ENCODE peak calls at places on chromosomes 7 and 10, in ten cellular contexts. S, P, M, X, F, D, C, O, Y and B are unnamed samples.

GRCh38 chr7:132654150-132654549 is 77.9 kb upstream of the PLXNA4 start:
- DNase-seq in S (no peak), P (no peak), M (peak; percentile 9), X (no peak), F (no peak), D (no peak), C (no peak), O (no peak), Y (peak; percentile 20), B (no peak)

GRCh38 chr10:49781247-49781646 is 19.1 kb upstream of the OGDHL start:
- DNase-seq in S (no peak), P (no peak), M (peak; percentile 28), X (no peak), F (no peak), D (no peak), C (no peak), O (no peak), Y (peak; percentile 15), B (no peak)

GRCh38 chr10:86685416-86685815 is 17.1 kb downstream of the LDB3 start:
- DNase-seq in S (no peak), P (no peak), M (no peak), X (no peak), F (no peak), D (no peak), C (no peak), O (peak; percentile 44), Y (no peak), B (no peak)

GRCh38 chr10:21413680-21414079 is 111.8 kb downstream of the SKIDA1 start:
- DNase-seq in S (no peak), P (no peak), M (no peak), X (no peak), F (no peak), D (no peak), C (no peak), O (no peak), Y (no peak), B (no peak)

GRCh38 chr7:1248077-1248458 is 15.4 kb downstream of the UNCX start:
- DNase-seq in S (no peak), P (no peak), M (no peak), X (no peak), F (no peak), D (no peak), C (no peak), O (peak; percentile 30), Y (no peak), B (no peak)

GRCh38 chr10:99315853-99316252 is 13.3 kb upstream of the CNNM1 start:
- DNase-seq in S (no peak), P (no peak), M (no peak), X (no peak), F (no peak), D (no peak), C (no peak), O (peak; percentile 36), Y (no peak), B (no peak)

GRCh38 chr10:102596506-102596971 is 47.7 kb upstream of the TRIM8 start:
- DNase-seq in S (no peak), P (no peak), M (peak; percentile 59), X (no peak), F (peak; percentile 57), D (peak; percentile 62), C (no peak), O (no peak), Y (peak; percentile 51), B (peak; percentile 68)

GRCh38 chr10:77774940-77775391 is 137.4 kb upstream of the KCNMA1 start:
- DNase-seq in S (no peak), P (no peak), M (no peak), X (no peak), F (no peak), D (no peak), C (no peak), O (no peak), Y (peak; percentile 69), B (peak; percentile 35)

GRCh38 chr7:66326501-66327180 is 121.5 kb downstream of the TPST1 start:
- DNase-seq in S (no peak), P (no peak), M (peak; percentile 82), X (no peak), F (no peak), D (no peak), C (no peak), O (no peak), Y (peak; percentile 71), B (no peak)

GRCh38 chr10:91798736-91799579 is 732 bp downstream of the TNKS2 start:
- DNase-seq in S (no peak), P (peak; percentile 44), M (peak; percentile 61), X (no peak), F (peak; percentile 64), D (peak; percentile 44), C (no peak), O (no peak), Y (peak; percentile 50), B (peak; percentile 55)

GRCh38 chr10:28948045-28948444 is 270.7 kb downstream of the BAMBI start:
- DNase-seq in S (no peak), P (no peak), M (no peak), X (no peak), F (no peak), D (no peak), C (no peak), O (no peak), Y (no peak), B (no peak)

GRCh38 chr10:33719005-33719703 is 384.7 kb upstream of the NRP1 start:
- DNase-seq in S (no peak), P (no peak), M (no peak), X (no peak), F (no peak), D (no peak), C (no peak), O (no peak), Y (no peak), B (no peak)

GRCh38 chr10:11827006-11827405 is 3.9 kb downstream of the PROSER2 start:
- DNase-seq in S (no peak), P (no peak), M (no peak), X (no peak), F (no peak), D (no peak), C (no peak), O (no peak), Y (no peak), B (no peak)

GRCh38 chr7:141339603-141340002 is 211.6 kb upstream of the AGK start:
- DNase-seq in S (no peak), P (no peak), M (no peak), X (no peak), F (no peak), D (no peak), C (no peak), O (no peak), Y (no peak), B (no peak)